ENCODE peak calls at places on chromosome 6, in nine cellular contexts. C is IMR-90; O is tibial artery; H is lower lobe of right lung; V is SJSA1; Y is ovary; G is thoracic aorta; W is CD8-positive, alpha-beta memory T cell; T is neural progenitor cell. I is an unnamed sample.
A peak's percentile ranks its signal among the peaks of the same experiment; 100 is the strongest.

GRCh38 chr6:38588631-38589366 is 50.9 kb downstream of the BTBD9 start:
- DNase-seq in V (no peak), W (no peak), T (no peak), Y (no peak), O (no peak), C (peak; percentile 76), G (no peak), H (no peak), I (no peak)

GRCh38 chr6:45432944-45433343 is 55.2 kb upstream of the SUPT3H start:
- DNase-seq in V (peak; percentile 44), H (no peak), O (no peak), W (no peak), T (no peak), Y (no peak), G (no peak), C (peak; percentile 80), I (no peak)

GRCh38 chr6:151975795-151976194 is 168.3 kb downstream of the ESR1 start:
- DNase-seq in W (no peak), H (no peak), C (no peak), T (no peak), V (no peak), Y (no peak), O (no peak), G (no peak), I (no peak)

GRCh38 chr6:170057961-170058877 is 232.7 kb downstream of the DLL1 start:
- DNase-seq in T (no peak), W (no peak), G (no peak), O (peak; percentile 59), V (no peak), C (no peak), H (peak; percentile 34), Y (peak; percentile 9), I (no peak)

GRCh38 chr6:131443514-131443913 is 129.5 kb upstream of the ARG1 start:
- DNase-seq in W (no peak), Y (no peak), O (no peak), T (no peak), C (no peak), V (no peak), H (no peak), G (no peak), I (no peak)

GRCh38 chr6:31652925-31653724 is 664 bp upstream of the BAG6 start:
- DNase-seq in O (peak; percentile 93), V (peak; percentile 99), G (peak; percentile 82), T (peak; percentile 96), Y (peak; percentile 89), W (peak; percentile 85), C (no peak), H (peak; percentile 88), I (peak; percentile 92)

GRCh38 chr6:73704260-73704659 is 8.3 kb downstream of the CD109 start:
- DNase-seq in W (no peak), T (no peak), Y (no peak), H (no peak), O (no peak), G (no peak), C (peak; percentile 99), V (peak; percentile 93), I (no peak)

GRCh38 chr6:31401403-31401802 is 2.0 kb upstream of the MICA start:
- DNase-seq in V (peak; percentile 87), C (peak; percentile 81), Y (peak; percentile 62), O (peak; percentile 83), H (no peak), T (no peak), G (no peak), W (no peak), I (peak; percentile 59)

GRCh38 chr6:159919011-159919511 is 28.3 kb downstream of the MAS1 start:
- DNase-seq in H (no peak), V (no peak), O (no peak), T (no peak), C (peak; percentile 77), W (no peak), Y (no peak), G (no peak), I (no peak)

GRCh38 chr6:34350100-34350936 is 42.2 kb downstream of the NUDT3 start:
- DNase-seq in V (no peak), Y (no peak), W (no peak), H (no peak), O (no peak), C (peak; percentile 31), G (no peak), T (no peak), I (no peak)

GRCh38 chr6:18579165-18579564 is 192.0 kb downstream of the RNF144B start:
- DNase-seq in V (no peak), O (no peak), H (no peak), G (no peak), W (no peak), Y (no peak), T (no peak), C (no peak), I (no peak)

GRCh38 chr6:18579869-18580268 is 192.7 kb downstream of the RNF144B start:
- DNase-seq in Y (no peak), G (no peak), C (no peak), O (no peak), H (no peak), W (no peak), V (no peak), T (no peak), I (no peak)

GRCh38 chr6:18584372-18584771 is 197.2 kb downstream of the RNF144B start:
- DNase-seq in O (no peak), W (no peak), H (no peak), V (no peak), C (no peak), T (no peak), Y (no peak), G (no peak), I (no peak)

GRCh38 chr6:18586133-18586532 is 199.0 kb downstream of the RNF144B start:
- DNase-seq in G (no peak), T (no peak), W (no peak), H (no peak), C (no peak), Y (no peak), O (no peak), V (no peak), I (no peak)

DNA sequence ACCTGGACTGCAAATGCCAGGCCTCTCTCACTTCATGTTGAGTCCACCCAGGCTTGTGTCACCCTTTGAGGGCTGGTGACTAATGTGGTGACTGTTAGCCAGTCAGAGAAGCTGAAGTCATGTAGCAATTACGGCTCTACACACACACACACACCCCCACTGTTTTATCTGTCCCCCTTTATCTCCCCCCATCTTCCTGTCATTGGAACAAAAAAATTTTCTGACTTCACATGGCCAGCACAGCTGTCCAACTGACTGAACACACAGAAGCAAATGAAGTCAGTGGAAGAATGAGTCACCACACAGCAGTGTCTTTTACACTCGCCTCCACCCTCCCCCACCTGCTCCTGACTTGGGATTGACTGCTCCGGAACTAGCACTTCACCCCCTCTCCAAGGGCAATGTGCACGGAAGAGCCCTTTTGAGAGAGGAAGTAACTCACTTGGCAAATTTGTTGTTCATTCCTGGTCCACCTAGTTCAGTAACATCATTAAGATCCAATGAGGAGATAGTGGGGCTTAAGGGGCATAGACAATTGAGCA is 198.0 kb downstream of the RNF144B start:
- DNase-seq in H (no peak), W (no peak), Y (no peak), T (no peak), G (peak; percentile 22), C (peak; percentile 65), O (no peak), V (peak; percentile 65), I (no peak)
- H3K4me3 ChIP-seq in H (no peak overlapping the region), W (no peak overlapping the region), Y (no peak overlapping the region), T (no peak overlapping the region), G (no peak overlapping the region), C (no peak overlapping the region), O (no peak overlapping the region), V (no peak overlapping the region), I (no peak overlapping the region)

DNA sequence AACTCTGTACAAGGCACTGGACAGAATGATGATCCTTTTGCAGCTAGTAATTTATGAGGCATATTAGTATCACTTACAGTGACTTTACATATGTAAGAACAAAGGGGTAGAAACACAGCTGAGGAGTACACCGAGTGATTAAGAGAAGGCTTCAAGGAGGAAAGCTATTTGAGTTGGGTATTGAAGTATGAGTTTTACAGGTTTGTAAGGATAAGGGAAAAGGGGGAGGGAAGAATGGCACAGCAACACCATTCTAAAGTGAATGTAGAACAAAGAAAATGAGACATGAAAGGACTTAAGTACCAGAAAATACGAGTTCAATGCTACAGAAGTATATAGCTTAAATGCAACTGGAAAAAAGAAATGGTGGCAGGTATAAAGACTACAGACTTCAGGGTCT is 5.5 kb downstream of the CDK19 start:
- DNase-seq in Y (no peak), C (no peak), O (no peak), H (no peak), V (no peak), T (no peak), G (no peak), W (no peak), I (no peak)
- H3K27ac ChIP-seq in Y (no peak overlapping the region), C (no peak overlapping the region), O (no peak overlapping the region), H (no peak overlapping the region), V (no peak overlapping the region), T (no peak overlapping the region), G (no peak overlapping the region), W (no peak overlapping the region), I (no peak overlapping the region)

DNA sequence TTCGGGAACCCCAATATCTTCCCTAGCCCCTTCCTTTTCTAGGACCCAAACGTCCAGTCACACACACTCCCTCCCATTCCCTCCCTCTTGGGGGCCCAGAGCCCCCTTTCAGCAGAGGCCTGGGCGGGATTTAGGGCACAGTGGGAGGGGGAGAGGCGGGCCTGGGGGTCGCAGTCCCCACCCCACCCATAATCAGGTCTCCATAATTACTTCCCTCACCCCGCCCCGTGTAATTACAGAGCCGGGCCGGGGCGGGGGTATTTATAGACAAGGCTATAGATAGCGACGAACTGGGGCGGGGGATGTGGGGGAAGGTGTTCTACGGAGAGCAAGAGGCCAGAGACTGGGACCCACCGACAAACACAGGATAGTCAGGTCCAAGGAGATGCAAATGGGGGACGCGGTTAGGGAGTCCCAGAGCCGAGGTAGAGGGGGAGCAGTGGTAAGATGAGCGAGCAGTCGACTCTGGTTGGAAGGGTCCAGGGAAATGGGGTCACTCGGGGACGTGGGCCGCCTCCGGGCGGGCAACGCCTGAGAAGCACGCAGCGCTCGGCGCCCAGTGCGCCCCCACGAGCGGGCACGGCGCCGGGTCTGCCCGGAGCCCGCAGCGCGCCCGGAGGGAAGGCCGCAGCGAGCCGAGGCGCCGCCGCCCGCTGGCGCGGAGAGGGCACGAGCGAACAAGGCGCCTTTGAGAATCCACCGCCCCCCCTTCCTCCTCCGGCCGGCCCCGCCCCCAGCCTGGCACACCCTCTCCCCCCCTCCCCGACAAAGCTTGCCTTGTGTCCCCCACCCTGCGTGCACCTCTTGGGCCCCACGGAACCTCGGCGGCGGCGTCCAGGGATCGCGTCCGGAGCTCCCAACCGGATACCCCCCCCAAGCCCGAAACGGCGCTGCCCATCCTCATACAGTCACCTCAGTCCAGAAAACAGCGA is 670 bp upstream of the COL11A2 start:
- DNase-seq in C (no peak), G (no peak), W (no peak), O (no peak), V (no peak), T (peak; percentile 46), H (no peak), Y (peak; percentile 41), I (peak; percentile 59)
- H3K4me3 ChIP-seq in C (peak overlapping the region; percentile 43), G (peak overlapping the region; percentile 64), W (peak overlapping the region; percentile 50), O (peak overlapping the region; percentile 36), V (no peak overlapping the region), T (peak overlapping the region; percentile 55), H (peak overlapping the region; percentile 48), Y (peak overlapping the region; percentile 27), I (no peak overlapping the region)

DNA sequence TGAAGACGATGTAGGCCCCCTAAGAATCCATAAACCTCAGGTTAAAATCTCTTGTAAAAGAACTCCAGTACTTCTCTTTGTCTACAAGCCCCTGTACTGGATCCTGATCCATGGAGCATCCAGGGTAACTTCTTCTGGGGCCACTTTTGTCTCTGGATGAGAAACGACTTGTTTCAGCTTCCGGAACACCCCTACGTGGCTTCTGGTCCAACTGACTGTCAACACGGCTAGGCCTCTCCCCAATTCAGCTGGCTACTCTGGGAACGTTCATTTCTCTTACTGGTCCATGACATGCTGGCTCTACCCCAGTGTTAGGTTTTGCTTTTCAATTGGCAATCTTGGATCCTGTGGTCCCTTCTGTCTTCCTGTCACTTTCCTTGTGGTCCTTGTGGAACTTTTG is 198.0 kb downstream of the BACH2 start:
- DNase-seq in H (no peak), T (no peak), W (no peak), V (no peak), G (no peak), Y (no peak), O (no peak), C (no peak), I (no peak)
- H3K27ac ChIP-seq in H (peak overlapping the region; percentile 66), T (no peak overlapping the region), W (no peak overlapping the region), V (peak overlapping the region; percentile 46), G (peak overlapping the region; percentile 95), Y (no peak overlapping the region), O (peak overlapping the region; percentile 70), C (peak overlapping the region; percentile 70), I (peak overlapping the region; percentile 22)

I was measured in body of pancreas.